ENCODE peak calls at places on chromosomes 5 and 9, in eight cellular contexts. Z is NCI-H2081; U is stimulated activated CD8-positive, alpha-beta memory T cell treated with anti-CD3 and anti-CD28 coated beads, Interleukin-7, amount 100 ng/mL, for 1 hour; N is astrocyte of the spinal cord; X is OCI-LY7; Q is substantia nigra; I is activated CD8-positive, alpha-beta T cell treated with anti-CD3 and anti-CD28 coated beads for 36 hours; F is frontal cortex. S is an unnamed sample.

GRCh38 chr5:4199461-4199860 is 603.8 kb downstream of the IRX1 start:
- DNase-seq in Z (no peak), F (no peak), I (no peak), X (no peak), Q (no peak), N (no peak), U (no peak), S (no peak)

GRCh38 chr5:56833325-56833724 is 18.0 kb downstream of the MAP3K1 start:
- DNase-seq in I (peak), Q (no peak), U (no peak), X (no peak), F (no peak), N (no peak), Z (no peak), S (no peak)

GRCh38 chr9:134170525-134171315 is 6.4 kb upstream of the RNU6ATAC start:
- DNase-seq in X (no peak), F (no peak), U (no peak), N (no peak), Z (no peak), I (no peak), Q (no peak), S (no peak)

GRCh38 chr5:41408676-41409443 is 101.5 kb downstream of the PLCXD3 start:
- DNase-seq in X (no peak), U (no peak), Q (no peak), N (peak), Z (no peak), F (no peak), I (no peak), S (no peak)

GRCh38 chr9:121599186-121599871 is 52.1 kb upstream of the DAB2IP start:
- DNase-seq in Q (no peak), F (peak), N (no peak), U (no peak), Z (peak), X (no peak), I (no peak), S (no peak)

GRCh38 chr9:8012986-8013385 is 213.4 kb upstream of the DMAC1 start:
- DNase-seq in I (no peak), Z (no peak), N (no peak), X (no peak), F (no peak), U (no peak), Q (no peak), S (no peak)

GRCh38 chr5:168364738-168365550 is 73.5 kb downstream of the WWC1 start:
- DNase-seq in N (peak), F (no peak), I (no peak), Z (no peak), X (no peak), U (no peak), Q (no peak), S (peak)

GRCh38 chr9:109517798-109518435 is 19.8 kb upstream of the PTPN3 start:
- DNase-seq in N (no peak), Q (no peak), U (no peak), Z (no peak), I (no peak), F (no peak), X (no peak), S (no peak)

GRCh38 chr5:143812085-143812705 is at the start of gene HMHB1:
- DNase-seq in Q (no peak), Z (no peak), U (no peak), X (peak), F (no peak), N (no peak), I (peak), S (no peak)

GRCh38 chr9:99184427-99185327 is 37.1 kb downstream of the ALG2 start:
- DNase-seq in I (peak), Q (peak), N (peak), X (peak), Z (peak), F (peak), U (peak), S (peak)

GRCh38 chr9:136584401-136585328 is 38.8 kb upstream of the NOTCH1 start:
- DNase-seq in Z (no peak), X (no peak), U (no peak), I (no peak), F (no peak), Q (no peak), N (no peak), S (no peak)

GRCh38 chr5:111551569-111552275 is 39.4 kb upstream of the STARD4 start:
- DNase-seq in X (no peak), Z (no peak), Q (no peak), F (no peak), I (no peak), N (peak), U (no peak), S (no peak)

GRCh38 chr9:81191222-81191621 is 498.1 kb downstream of the TLE1 start:
- DNase-seq in Z (no peak), Q (no peak), U (no peak), N (no peak), F (no peak), I (no peak), X (no peak), S (no peak)

GRCh38 chr5:11719888-11720481 is 184.3 kb downstream of the CTNND2 start:
- DNase-seq in I (peak), X (peak), U (peak), Q (peak), Z (peak), F (peak), N (peak), S (peak)

GRCh38 chr5:157915638-157916037 is 56.7 kb upstream of the CLINT1 start:
- DNase-seq in F (peak), I (no peak), Z (peak), X (peak), U (no peak), N (peak), Q (peak), S (peak)

S was measured in hypothalamus.